ENCODE peak calls at places on chromosomes 5 and 9, in nine cellular contexts. E is uterus, W is sigmoid colon, F is fibroblast of lung, B is heart left ventricle, G is AG10803, S is aorta, U is Karpas-422, L is A549. H is an unnamed sample.

GRCh38 chr9:78549711-78550110 is 252.8 kb downstream of the PSAT1 start:
- DNase-seq in E (no peak), W (no peak), F (no peak), B (no peak), G (peak), S (no peak), U (no peak), L (no peak), H (no peak)

GRCh38 chr9:33289936-33290246 is 425 bp upstream of the NFX1 start:
- DNase-seq in E (no peak), W (no peak), F (no peak), B (no peak), G (no peak), S (no peak), U (no peak), L (no peak), H (no peak)

GRCh38 chr5:218457-219289 is 553 bp downstream of the SDHA start:
- DNase-seq in E (no peak), W (no peak), F (peak), B (peak), G (peak), S (peak), U (peak), L (no peak), H (no peak)

GRCh38 chr9:1460143-1460769 is 410.1 kb downstream of the DMRT2 start:
- DNase-seq in E (no peak), W (no peak), F (no peak), B (no peak), G (no peak), S (no peak), U (peak), L (no peak), H (no peak)

GRCh38 chr5:135488727-135489465 is 36.7 kb upstream of the TIFAB start:
- DNase-seq in E (no peak), W (no peak), F (peak), B (no peak), G (peak), S (peak), U (no peak), L (peak), H (peak)

GRCh38 chr9:106305428-106306133 is 557.4 kb upstream of the ZNF462 start:
- DNase-seq in E (no peak), W (no peak), F (no peak), B (no peak), G (peak), S (no peak), U (peak), L (no peak), H (no peak)

GRCh38 chr5:75648712-75649111 is 37.5 kb downstream of the ANKDD1B start:
- DNase-seq in E (no peak), W (no peak), F (no peak), B (no peak), G (no peak), S (no peak), U (no peak), L (no peak), H (no peak)

GRCh38 chr5:638501-639252 is 26.5 kb downstream of the CEP72 start:
- DNase-seq in E (no peak), W (no peak), F (no peak), B (no peak), G (no peak), S (peak), U (no peak), L (no peak), H (no peak)

GRCh38 chr9:21764736-21765245 is 37.6 kb upstream of the MTAP start:
- DNase-seq in E (no peak), W (no peak), F (no peak), B (no peak), G (peak), S (no peak), U (no peak), L (no peak), H (no peak)

GRCh38 chr5:146052780-146053179 is 52.6 kb downstream of the PLAC8L1 start:
- DNase-seq in E (no peak), W (no peak), F (no peak), B (no peak), G (no peak), S (no peak), U (peak), L (no peak), H (no peak)

GRCh38 chr5:68953885-68954617 is 139.8 kb upstream of the SLC30A5 start:
- DNase-seq in E (peak), W (no peak), F (peak), B (no peak), G (peak), S (no peak), U (no peak), L (no peak), H (no peak)

GRCh38 chr5:91556-92263 is at the start of gene PLEKHG4B:
- DNase-seq in E (no peak), W (no peak), F (no peak), B (no peak), G (no peak), S (no peak), U (no peak), L (peak), H (no peak)

GRCh38 chr9:134839441-134840125 is 41.0 kb upstream of the FCN2 start:
- DNase-seq in E (no peak), W (no peak), F (no peak), B (no peak), G (no peak), S (no peak), U (no peak), L (no peak), H (no peak)

GRCh38 chr9:21316860-21317259 is 11.7 kb upstream of the IFNA5 start:
- DNase-seq in E (no peak), W (no peak), F (no peak), B (no peak), G (no peak), S (no peak), U (no peak), L (no peak), H (no peak)

GRCh38 chr9:130893250-130894101 is 3.1 kb downstream of the QRFP start:
- DNase-seq in E (no peak), W (no peak), F (no peak), B (peak), G (no peak), S (peak), U (no peak), L (peak), H (no peak)

GRCh38 chr5:141560725-141561483 is 57.9 kb downstream of the DIAPH1 start:
- DNase-seq in E (peak), W (peak), F (peak), B (peak), G (peak), S (peak), U (no peak), L (no peak), H (peak)

GRCh38 chr9:78320030-78320693 is 23.2 kb downstream of the PSAT1 start:
- DNase-seq in E (no peak), W (no peak), F (no peak), B (no peak), G (no peak), S (no peak), U (no peak), L (no peak), H (no peak)

GRCh38 chr5:4647955-4648354 is 492.2 kb upstream of the ADAMTS16 start:
- DNase-seq in E (no peak), W (no peak), F (no peak), B (no peak), G (no peak), S (no peak), U (no peak), L (no peak), H (no peak)

GRCh38 chr5:37197340-37198050 is 51.7 kb downstream of the CPLANE1 start:
- DNase-seq in E (no peak), W (no peak), F (peak), B (no peak), G (no peak), S (no peak), U (peak), L (no peak), H (no peak)

GRCh38 chr9:119689879-119690278 is 320.6 kb upstream of the BRINP1 start:
- DNase-seq in E (no peak), W (no peak), F (no peak), B (no peak), G (no peak), S (no peak), U (no peak), L (no peak), H (no peak)

GRCh38 chr9:99085949-99086948 is 18.7 kb upstream of the TGFBR1 start:
- DNase-seq in E (peak), W (no peak), F (peak), B (no peak), G (peak), S (no peak), U (no peak), L (no peak), H (no peak)

GRCh38 chr9:125043631-125044030 is 99.7 kb downstream of the SCAI start:
- DNase-seq in E (no peak), W (no peak), F (no peak), B (no peak), G (no peak), S (no peak), U (no peak), L (no peak), H (no peak)

GRCh38 chr5:36876965-36877666 is 547 bp downstream of the NIPBL start:
- DNase-seq in E (peak), W (peak), F (peak), B (peak), G (peak), S (peak), U (peak), L (peak), H (no peak)

GRCh38 chr5:33153891-33154290 is 286.9 kb upstream of the TARS1 start:
- DNase-seq in E (no peak), W (no peak), F (no peak), B (no peak), G (no peak), S (no peak), U (no peak), L (no peak), H (no peak)

GRCh38 chr9:99114049-99114440 is 9.1 kb downstream of the TGFBR1 start:
- DNase-seq in E (no peak), W (no peak), F (no peak), B (no peak), G (no peak), S (no peak), U (no peak), L (no peak), H (no peak)

GRCh38 chr5:40124367-40124766 is 555.3 kb upstream of the PTGER4 start:
- DNase-seq in E (no peak), W (no peak), F (peak), B (no peak), G (no peak), S (no peak), U (peak), L (no peak), H (no peak)

GRCh38 chr9:131738838-131739191 is 1.1 kb downstream of the RAPGEF1 start:
- DNase-seq in E (no peak), W (no peak), F (no peak), B (no peak), G (no peak), S (no peak), U (no peak), L (no peak), H (no peak)

GRCh38 chr9:7186175-7186574 is 428.4 kb downstream of the KDM4C start:
- DNase-seq in E (no peak), W (no peak), F (peak), B (no peak), G (no peak), S (no peak), U (peak), L (no peak), H (no peak)

GRCh38 chr9:35972093-35972492 is 14.1 kb upstream of the OR2S2 start:
- DNase-seq in E (no peak), W (no peak), F (no peak), B (peak), G (no peak), S (no peak), U (no peak), L (no peak), H (no peak)
- H3K4me3 ChIP-seq in E (no peak), W (peak), F (no peak), B (peak), G (no peak), S (no peak), U (no peak), L (no peak), H (no peak)

GRCh38 chr9:137451976-137452760 is 7.0 kb downstream of the NSMF start:
- DNase-seq in E (peak), W (peak), F (no peak), B (no peak), G (no peak), S (peak), U (no peak), L (no peak), H (no peak)

GRCh38 chr9:137454145-137454505 is 5.0 kb downstream of the NSMF start:
- DNase-seq in E (peak), W (peak), F (no peak), B (no peak), G (no peak), S (peak), U (peak), L (no peak), H (no peak)

GRCh38 chr9:137454506-137455360 is 4.4 kb downstream of the NSMF start:
- DNase-seq in E (peak), W (peak), F (peak), B (no peak), G (peak), S (peak), U (peak), L (no peak), H (no peak)

GRCh38 chr9:137452761-137453642 is 6.1 kb downstream of the NSMF start:
- DNase-seq in E (peak), W (peak), F (no peak), B (no peak), G (no peak), S (peak), U (no peak), L (no peak), H (no peak)

DNA sequence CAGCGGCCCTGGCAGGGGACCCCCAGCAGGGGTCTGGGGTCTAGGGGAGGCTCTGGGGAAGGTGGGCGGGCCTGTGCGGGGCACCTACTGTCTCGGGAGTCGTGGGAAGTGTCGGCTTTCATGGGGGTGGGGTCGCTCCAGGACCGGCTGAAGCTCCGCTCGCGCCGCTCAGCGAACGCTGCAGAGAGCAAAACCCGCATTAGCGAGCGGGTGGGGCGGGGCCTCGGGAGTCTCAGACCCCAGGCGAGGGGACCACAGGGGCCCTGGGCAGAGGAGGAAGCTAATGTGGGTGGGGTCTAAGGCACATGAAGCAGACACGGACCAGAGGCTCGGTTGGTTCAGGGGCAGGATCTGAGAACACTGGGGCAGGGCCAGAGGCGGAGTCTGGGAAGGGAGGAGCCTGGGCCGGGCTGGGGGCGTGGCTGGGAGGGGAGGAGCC is 5.5 kb downstream of the NSMF start:
- DNase-seq in E (peak), W (peak), F (peak), B (peak), G (peak), S (peak), U (peak), L (peak), H (peak)
- H3K4me3 ChIP-seq in E (peak), W (peak), F (peak), B (peak), G (peak), S (no peak), U (no peak), L (no peak), H (peak)

GRCh38 chr5:15501057-15501791 is 1.2 kb downstream of the FBXL7 start:
- DNase-seq in E (peak), W (peak), F (peak), B (peak), G (peak), S (peak), U (no peak), L (peak), H (peak)

GRCh38 chr5:15500326-15500958 is 462 bp downstream of the FBXL7 start:
- DNase-seq in E (peak), W (peak), F (peak), B (peak), G (peak), S (peak), U (no peak), L (peak), H (no peak)

GRCh38 chr5:15496886-15497285 is 3.1 kb upstream of the FBXL7 start:
- DNase-seq in E (no peak), W (no peak), F (no peak), B (no peak), G (no peak), S (no peak), U (no peak), L (no peak), H (no peak)

GRCh38 chr5:15502208-15502607 is 2.2 kb downstream of the FBXL7 start:
- DNase-seq in E (no peak), W (no peak), F (peak), B (no peak), G (peak), S (no peak), U (no peak), L (no peak), H (no peak)

GRCh38 chr5:15499528-15500325 is at the start of gene FBXL7:
- DNase-seq in E (peak), W (peak), F (peak), B (peak), G (peak), S (peak), U (no peak), L (peak), H (peak)
- H3K4me3 ChIP-seq in E (peak), W (peak), F (peak), B (peak), G (peak), S (peak), U (no peak), L (peak), H (peak)

GRCh38 chr9:18666987-18667772 is 193.2 kb downstream of the ADAMTSL1 start:
- DNase-seq in E (no peak), W (no peak), F (peak), B (no peak), G (peak), S (no peak), U (no peak), L (no peak), H (no peak)
- H3K4me3 ChIP-seq in E (no peak), W (no peak), F (no peak), B (no peak), G (no peak), S (no peak), U (no peak), L (no peak), H (no peak)

DNA sequence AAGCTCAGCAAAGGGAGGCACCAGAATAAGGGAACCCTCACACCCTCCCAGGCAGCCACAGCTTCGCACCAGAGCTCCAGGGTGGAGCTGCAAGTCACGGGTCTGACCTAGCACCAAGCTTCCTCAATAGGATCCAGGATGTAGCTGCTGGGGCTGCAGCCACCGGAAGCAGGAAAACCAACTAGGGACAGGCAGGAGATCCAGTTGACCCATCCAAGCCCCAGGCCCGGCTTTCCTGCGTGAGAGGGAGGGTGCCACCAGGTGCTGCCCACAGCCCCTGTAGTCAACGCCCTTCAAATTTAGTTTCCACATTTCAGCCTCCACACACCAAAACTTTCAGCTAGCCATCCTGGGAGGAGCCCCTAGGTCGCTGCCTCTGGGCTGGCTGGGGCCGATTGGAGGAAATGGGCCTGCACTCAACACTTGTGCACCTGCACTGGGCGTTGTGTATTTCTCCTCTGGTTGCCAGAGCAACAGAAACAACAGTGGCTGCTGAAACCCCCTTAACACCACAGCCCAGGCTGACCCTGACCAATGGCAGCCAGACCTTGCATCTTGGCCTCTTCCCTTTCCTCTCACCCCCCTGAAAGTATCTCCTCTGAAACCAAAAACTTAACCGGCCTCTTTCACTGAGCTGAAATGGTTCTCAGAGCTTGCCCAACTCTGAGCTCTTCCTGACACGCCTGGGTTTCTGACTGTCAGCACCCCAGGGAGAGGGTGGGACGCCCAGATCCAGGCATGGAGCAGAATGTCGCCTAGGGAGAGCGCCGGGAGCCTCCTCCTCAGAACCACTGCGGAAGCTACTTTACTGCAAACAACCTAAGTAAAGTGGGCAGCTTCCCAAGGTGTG is 226.5 kb upstream of the MAP3K1 start:
- DNase-seq in E (peak), W (peak), F (no peak), B (peak), G (no peak), S (peak), U (peak), L (no peak), H (no peak)
- H3K4me3 ChIP-seq in E (no peak), W (no peak), F (no peak), B (no peak), G (no peak), S (no peak), U (no peak), L (no peak), H (no peak)

DNA sequence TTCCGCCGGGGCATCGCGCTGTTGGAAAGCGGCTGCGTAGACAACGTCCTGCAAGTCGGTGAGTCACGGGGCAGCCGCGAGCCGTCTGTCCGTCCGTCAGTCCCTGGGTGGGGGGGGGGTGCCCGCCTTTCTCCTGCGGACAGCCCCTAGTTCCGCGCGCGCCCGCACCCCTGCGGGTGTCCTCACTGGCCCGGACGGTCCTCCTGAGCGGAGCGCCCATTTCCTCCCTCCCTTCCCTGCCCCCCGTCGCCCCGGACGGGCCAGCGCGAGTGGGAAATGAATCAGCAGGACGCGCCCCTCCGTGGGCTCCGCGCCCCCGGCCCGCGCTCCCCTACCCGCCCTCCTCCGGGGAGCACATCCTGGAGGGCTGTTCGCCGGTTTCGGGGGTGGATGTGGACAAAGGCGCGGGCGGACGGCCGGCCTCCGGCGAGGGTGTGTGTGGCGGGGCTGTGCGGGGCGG is 863 bp downstream of the ZSWIM6 start:
- DNase-seq in E (no peak), W (peak), F (peak), B (peak), G (peak), S (peak), U (no peak), L (peak), H (no peak)
- H3K4me3 ChIP-seq in E (peak), W (peak), F (peak), B (peak), G (peak), S (peak), U (peak), L (peak), H (peak)

DNA sequence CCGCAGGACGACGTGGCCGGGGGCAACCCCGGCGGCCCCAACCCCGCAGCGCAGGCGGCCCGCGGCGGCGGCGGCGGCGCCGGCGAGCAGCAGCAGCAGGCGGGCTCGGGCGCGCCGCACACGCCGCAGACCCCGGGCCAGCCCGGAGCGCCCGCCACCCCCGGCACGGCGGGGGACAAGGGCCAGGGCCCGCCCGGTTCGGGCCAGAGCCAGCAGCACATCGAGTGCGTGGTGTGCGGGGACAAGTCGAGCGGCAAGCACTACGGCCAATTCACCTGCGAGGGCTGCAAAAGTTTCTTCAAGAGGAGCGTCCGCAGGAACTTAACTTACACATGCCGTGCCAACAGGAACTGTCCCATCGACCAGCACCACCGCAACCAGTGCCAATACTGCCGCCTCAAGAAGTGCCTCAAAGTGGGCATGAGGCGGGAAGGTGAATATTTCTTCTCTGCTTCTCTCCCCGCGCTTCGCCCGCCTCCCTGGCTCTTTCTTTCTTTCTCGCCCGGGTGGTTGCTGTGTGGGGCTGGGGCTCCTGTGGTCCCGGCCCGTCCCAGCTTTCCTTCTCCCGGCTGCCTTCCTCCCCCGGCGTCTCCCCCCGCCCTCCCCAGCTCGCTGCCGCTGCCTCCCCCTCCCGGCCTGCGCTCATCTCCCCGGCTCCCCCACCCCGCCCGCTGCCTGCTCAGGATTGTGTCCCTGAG is 2.2 kb downstream of the NR2F1 start:
- DNase-seq in E (no peak), W (peak), F (no peak), B (no peak), G (peak), S (no peak), U (peak), L (no peak), H (no peak)
- H3K4me3 ChIP-seq in E (peak), W (peak), F (peak), B (peak), G (peak), S (peak), U (peak), L (peak), H (peak)

GRCh38 chr9:127388856-127389238 is 8.1 kb upstream of the SLC2A8 start:
- DNase-seq in E (no peak), W (peak), F (no peak), B (no peak), G (no peak), S (no peak), U (peak), L (no peak), H (no peak)
- H3K4me3 ChIP-seq in E (no peak), W (no peak), F (no peak), B (no peak), G (no peak), S (no peak), U (no peak), L (no peak), H (no peak)

H was measured in skeletal muscle cell.